ENCODE peak calls at places on chromosome 17, in four cellular contexts. One of them, this sample, is unnamed.

GRCh38 chr17:36149296-36149820 is 27.1 kb downstream of the TBC1D3B start:
- DNase-seq in H7: no peak
- DNase-seq in prostate gland: no peak
- DNase-seq in SJCRH30: no peak
- DNase-seq in this sample: no peak

GRCh38 chr17:67272312-67273050 is 27.5 kb upstream of the HELZ start:
- DNase-seq in H7: peak; percentile 76
- DNase-seq in prostate gland: no peak
- DNase-seq in SJCRH30: peak; percentile 89
- DNase-seq in this sample: peak; percentile 26

GRCh38 chr17:65595071-65595655 is 33.7 kb upstream of the AXIN2 start:
- DNase-seq in H7: peak; percentile 64
- DNase-seq in prostate gland: no peak
- DNase-seq in SJCRH30: no peak
- DNase-seq in this sample: no peak

GRCh38 chr17:56230660-56231059 is 77.4 kb downstream of the ANKFN1 start:
- DNase-seq in H7: no peak
- DNase-seq in prostate gland: no peak
- DNase-seq in SJCRH30: no peak
- DNase-seq in this sample: no peak

GRCh38 chr17:76462556-76463290 is 4.7 kb upstream of the AANAT start:
- DNase-seq in H7: no peak
- DNase-seq in prostate gland: no peak
- DNase-seq in SJCRH30: no peak
- DNase-seq in this sample: peak; percentile 52

GRCh38 chr17:37494401-37494831 is 4.7 kb downstream of the DUSP14 start:
- DNase-seq in H7: no peak
- DNase-seq in prostate gland: no peak
- DNase-seq in SJCRH30: no peak
- DNase-seq in this sample: no peak

GRCh38 chr17:10294162-10294561 is 78.6 kb downstream of the MYH13 start:
- DNase-seq in H7: no peak
- DNase-seq in prostate gland: no peak
- DNase-seq in SJCRH30: no peak
- DNase-seq in this sample: no peak

GRCh38 chr17:76382803-76383644 is 1.4 kb upstream of the SPHK1 start:
- DNase-seq in H7: peak; percentile 94
- DNase-seq in prostate gland: peak; percentile 69
- DNase-seq in SJCRH30: peak; percentile 63
- DNase-seq in this sample: peak; percentile 89

GRCh38 chr17:81335388-81336157 is 40.5 kb upstream of the SLC38A10 start:
- DNase-seq in H7: peak; percentile 79
- DNase-seq in prostate gland: no peak
- DNase-seq in SJCRH30: no peak
- DNase-seq in this sample: peak; percentile 76

GRCh38 chr17:80892900-80893603 is 98.6 kb upstream of the CHMP6 start:
- DNase-seq in H7: no peak
- DNase-seq in prostate gland: no peak
- DNase-seq in SJCRH30: peak; percentile 43
- DNase-seq in this sample: no peak

GRCh38 chr17:1422907-1423306 is 22.9 kb upstream of the YWHAE start:
- DNase-seq in H7: no peak
- DNase-seq in prostate gland: no peak
- DNase-seq in SJCRH30: peak; percentile 10
- DNase-seq in this sample: no peak

GRCh38 chr17:4329838-4330237 is 36.6 kb downstream of the UBE2G1 start:
- DNase-seq in H7: no peak
- DNase-seq in prostate gland: no peak
- DNase-seq in SJCRH30: no peak
- DNase-seq in this sample: no peak

GRCh38 chr17:72336026-72336803 is 215.4 kb downstream of the SOX9 start:
- DNase-seq in H7: peak; percentile 77
- DNase-seq in prostate gland: no peak
- DNase-seq in SJCRH30: no peak
- DNase-seq in this sample: peak; percentile 75

GRCh38 chr17:29116652-29117439 is 63.4 kb downstream of the MYO18A start:
- DNase-seq in H7: peak; percentile 93
- DNase-seq in prostate gland: peak; percentile 54
- DNase-seq in SJCRH30: peak; percentile 92
- DNase-seq in this sample: no peak

GRCh38 chr17:57086069-57086930 is 1.3 kb downstream of the AKAP1 start:
- DNase-seq in H7: peak; percentile 76
- DNase-seq in prostate gland: no peak
- DNase-seq in SJCRH30: no peak
- DNase-seq in this sample: peak; percentile 84

GRCh38 chr17:74223901-74224300 is 10.5 kb downstream of the TTYH2 start:
- DNase-seq in H7: no peak
- DNase-seq in prostate gland: no peak
- DNase-seq in SJCRH30: no peak
- DNase-seq in this sample: no peak

GRCh38 chr17:27463235-27463677 is 7.0 kb downstream of the KSR1 start:
- DNase-seq in H7: no peak
- DNase-seq in prostate gland: no peak
- DNase-seq in SJCRH30: no peak
- DNase-seq in this sample: no peak

GRCh38 chr17:38564869-38565268 is 40.9 kb downstream of the SRCIN1 start:
- DNase-seq in H7: peak; percentile 77
- DNase-seq in prostate gland: no peak
- DNase-seq in SJCRH30: no peak
- DNase-seq in this sample: no peak

GRCh38 chr17:38564254-38564605 is 41.5 kb downstream of the SRCIN1 start:
- DNase-seq in H7: no peak
- DNase-seq in prostate gland: no peak
- DNase-seq in SJCRH30: no peak
- DNase-seq in this sample: no peak

GRCh38 chr17:38562215-38562569 is 43.6 kb downstream of the SRCIN1 start:
- DNase-seq in H7: no peak
- DNase-seq in prostate gland: no peak
- DNase-seq in SJCRH30: no peak
- DNase-seq in this sample: no peak

GRCh38 chr17:38562903-38563302 is 42.8 kb downstream of the SRCIN1 start:
- DNase-seq in H7: peak; percentile 93
- DNase-seq in prostate gland: no peak
- DNase-seq in SJCRH30: no peak
- DNase-seq in this sample: no peak

DNA sequence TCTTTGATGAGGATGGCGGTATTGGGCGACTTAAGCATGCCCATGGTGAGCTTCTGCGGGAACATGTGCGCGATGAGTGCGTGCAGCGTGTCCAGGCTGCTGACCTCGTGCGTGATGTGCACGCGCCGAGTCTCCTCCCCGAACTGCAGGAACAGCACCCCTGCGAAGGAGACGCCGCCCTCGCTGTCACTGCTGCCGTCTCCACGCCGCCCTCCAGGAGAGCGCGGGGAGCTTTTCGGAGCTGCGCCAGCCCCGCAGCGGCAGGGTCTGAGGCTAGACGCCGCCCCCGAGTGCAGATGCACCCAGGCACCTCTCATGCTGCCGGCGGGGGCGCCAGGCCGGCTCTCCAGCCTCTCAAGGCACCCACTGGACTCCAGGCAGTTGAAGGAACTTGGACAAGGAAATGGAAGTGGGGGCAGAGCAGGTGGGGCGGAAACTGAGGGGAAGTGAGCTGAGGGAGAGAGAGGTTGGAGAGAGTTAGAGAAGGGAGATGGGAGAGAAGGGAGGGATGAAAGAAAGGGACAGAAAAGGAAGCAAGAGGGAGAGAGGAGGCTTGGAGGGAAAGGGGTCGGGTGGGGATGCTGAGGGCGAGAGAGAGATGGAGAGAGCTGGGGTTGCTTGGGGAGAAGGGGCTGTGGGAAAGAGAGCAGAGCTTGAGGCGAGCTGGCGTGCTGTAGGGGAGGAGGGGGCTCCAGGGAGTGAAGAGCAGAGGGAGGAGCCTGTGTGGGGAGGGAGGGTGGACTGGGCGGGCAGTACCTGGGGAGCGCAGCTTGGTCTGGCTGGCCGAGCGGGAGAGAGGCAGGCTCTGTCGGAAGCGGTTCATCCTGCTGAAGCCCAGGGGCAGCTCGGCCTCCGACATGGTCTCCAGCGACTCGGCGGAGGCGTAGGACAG is 42.1 kb downstream of the SRCIN1 start:
- DNase-seq in H7: peak; percentile 96
- DNase-seq in prostate gland: no peak
- DNase-seq in SJCRH30: no peak
- DNase-seq in this sample: no peak
- H3K4me3 ChIP-seq in H7: peak overlapping the region; percentile 52
- H3K4me3 ChIP-seq in prostate gland: no peak overlapping the region
- H3K4me3 ChIP-seq in SJCRH30: no peak overlapping the region
- H3K4me3 ChIP-seq in this sample: no peak overlapping the region

GRCh38 chr17:17810374-17811248 is 26.2 kb downstream of the SREBF1 start:
- DNase-seq in H7: peak; percentile 88
- DNase-seq in prostate gland: no peak
- DNase-seq in SJCRH30: no peak
- DNase-seq in this sample: no peak
- H3K4me3 ChIP-seq in H7: peak overlapping the region; percentile 54
- H3K4me3 ChIP-seq in prostate gland: no peak overlapping the region
- H3K4me3 ChIP-seq in SJCRH30: no peak overlapping the region
- H3K4me3 ChIP-seq in this sample: no peak overlapping the region

GRCh38 chr17:48553190-48553547 is 8.3 kb upstream of the HOXB2 start:
- DNase-seq in H7: no peak
- DNase-seq in prostate gland: no peak
- DNase-seq in SJCRH30: no peak
- DNase-seq in this sample: no peak

GRCh38 chr17:48550313-48551205 is 5.7 kb upstream of the HOXB2 start:
- DNase-seq in H7: peak; percentile 91
- DNase-seq in prostate gland: no peak
- DNase-seq in SJCRH30: no peak
- DNase-seq in this sample: no peak

GRCh38 chr17:48552453-48553189 is 7.7 kb upstream of the HOXB2 start:
- DNase-seq in H7: peak; percentile 84
- DNase-seq in prostate gland: no peak
- DNase-seq in SJCRH30: no peak
- DNase-seq in this sample: no peak

GRCh38 chr17:48551206-48551597 is 6.3 kb upstream of the HOXB2 start:
- DNase-seq in H7: no peak
- DNase-seq in prostate gland: no peak
- DNase-seq in SJCRH30: no peak
- DNase-seq in this sample: no peak

DNA sequence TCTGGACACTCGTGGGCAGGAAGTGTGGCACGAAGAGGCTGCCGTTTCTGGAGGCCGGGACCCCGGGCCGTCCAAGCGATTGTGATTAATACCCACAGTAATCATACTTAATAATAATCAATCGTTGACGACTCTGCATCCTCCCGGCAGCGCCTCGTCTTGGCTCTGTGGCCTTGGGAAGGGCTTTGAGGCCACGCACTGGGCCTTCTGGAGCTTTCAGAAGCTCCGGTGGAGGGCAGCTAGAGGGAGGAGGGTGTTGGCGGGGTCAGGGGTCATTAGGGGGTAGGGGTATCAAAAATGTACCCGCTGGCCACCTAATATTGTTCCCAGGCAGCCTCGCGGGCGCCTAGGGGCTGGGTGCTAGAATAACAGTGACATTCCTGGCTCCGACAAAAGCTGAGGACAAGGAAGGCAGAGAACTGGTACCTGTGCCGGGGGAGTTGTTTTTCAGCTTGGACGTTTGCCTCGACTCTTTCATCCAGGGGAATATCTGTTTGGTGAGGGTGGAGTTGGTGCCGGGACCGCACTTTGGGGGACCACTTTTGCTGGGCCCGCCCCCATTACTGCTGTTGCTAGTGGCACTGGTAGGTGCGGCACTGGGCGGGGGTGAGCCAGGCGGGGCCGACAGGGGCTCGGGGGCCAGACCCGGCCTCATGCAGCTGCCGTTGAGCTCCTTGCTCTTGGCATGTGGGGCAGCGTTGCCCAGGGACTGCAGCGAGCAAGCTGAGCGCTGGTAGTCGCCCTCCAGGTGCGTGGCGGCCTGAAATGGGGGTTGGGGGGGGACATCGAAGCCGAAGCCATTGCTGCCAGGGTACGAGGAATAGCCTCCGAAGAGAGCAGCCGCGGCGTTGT is 6.9 kb upstream of the HOXB2 start:
- DNase-seq in H7: peak; percentile 67
- DNase-seq in prostate gland: no peak
- DNase-seq in SJCRH30: no peak
- DNase-seq in this sample: no peak
- H3K4me3 ChIP-seq in H7: peak overlapping the region; percentile 9
- H3K4me3 ChIP-seq in prostate gland: no peak overlapping the region
- H3K4me3 ChIP-seq in SJCRH30: no peak overlapping the region
- H3K4me3 ChIP-seq in this sample: no peak overlapping the region

DNA sequence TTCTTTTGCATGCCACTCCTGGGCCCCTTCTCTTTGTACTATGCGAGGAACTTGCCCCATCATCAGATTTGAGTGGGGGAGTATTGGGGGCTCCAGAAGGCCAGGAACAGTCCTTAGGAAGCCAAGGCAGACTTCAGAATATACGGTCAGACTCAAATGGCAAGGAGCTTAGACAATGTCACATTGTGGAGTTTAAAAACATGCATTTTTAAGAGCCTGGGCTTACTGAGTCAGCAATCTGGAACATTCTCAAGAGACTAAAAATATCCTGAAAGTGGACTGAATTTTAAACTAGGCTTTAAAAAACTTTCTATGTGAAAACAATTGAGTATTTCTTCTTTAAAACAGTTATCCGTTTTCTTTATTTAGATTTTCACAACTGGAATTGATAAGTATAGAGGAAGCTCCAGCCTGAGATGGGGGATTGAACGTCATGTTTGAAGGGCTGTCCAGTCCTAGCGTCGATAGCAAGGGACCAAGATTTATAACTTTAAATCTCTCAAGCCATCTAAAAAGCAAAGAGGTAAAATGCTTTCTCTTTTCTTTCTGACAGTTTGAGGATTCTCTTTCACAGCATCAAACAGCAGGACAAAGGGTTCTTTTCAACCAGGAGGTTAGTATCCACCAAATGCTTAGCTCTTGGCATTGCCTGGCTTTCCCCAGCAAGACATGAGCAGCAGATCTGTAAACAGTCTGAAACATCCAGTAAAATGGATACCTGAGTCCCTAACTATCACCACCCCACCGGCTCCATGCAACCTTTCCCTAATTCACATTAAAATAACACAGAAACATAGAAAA is 45.8 kb upstream of the CDRT4 start:
- DNase-seq in H7: no peak
- DNase-seq in prostate gland: no peak
- DNase-seq in SJCRH30: peak; percentile 6
- DNase-seq in this sample: no peak
- H3K4me3 ChIP-seq in H7: no peak overlapping the region
- H3K4me3 ChIP-seq in prostate gland: no peak overlapping the region
- H3K4me3 ChIP-seq in SJCRH30: no peak overlapping the region
- H3K4me3 ChIP-seq in this sample: no peak overlapping the region

DNA sequence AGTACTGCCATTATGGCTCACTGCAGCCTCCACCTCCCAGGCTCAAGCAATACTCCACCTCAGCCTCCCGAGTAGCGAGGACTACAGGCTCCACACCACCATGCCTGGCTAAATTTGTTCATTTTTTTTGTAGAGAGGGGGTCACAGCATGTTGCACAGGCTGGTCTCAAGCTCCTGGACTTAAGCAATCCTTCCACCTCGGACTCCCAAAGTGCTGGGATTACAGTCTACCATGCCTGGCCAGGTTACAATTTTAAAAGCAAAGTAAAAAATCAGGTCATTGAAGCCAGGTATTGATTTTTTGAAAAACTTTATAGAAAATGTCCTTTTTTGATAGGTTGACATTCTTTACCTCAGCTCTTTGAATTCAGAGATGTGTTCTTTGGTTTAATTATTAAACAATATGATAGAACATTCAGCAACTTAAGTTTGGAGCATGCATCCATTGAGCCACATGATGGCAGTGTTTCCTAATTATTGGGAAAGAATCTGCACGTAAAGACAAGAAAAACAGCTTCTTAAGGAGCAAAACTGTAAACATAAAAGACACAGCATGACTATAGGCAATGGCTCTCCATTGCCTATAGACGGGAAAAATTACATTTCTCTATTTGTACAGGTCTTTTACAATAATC is 1.7 kb upstream of the SLC16A11 start:
- DNase-seq in H7: peak; percentile 60
- DNase-seq in prostate gland: peak; percentile 55
- DNase-seq in SJCRH30: peak; percentile 48
- DNase-seq in this sample: no peak
- H3K4me3 ChIP-seq in H7: no peak overlapping the region
- H3K4me3 ChIP-seq in prostate gland: no peak overlapping the region
- H3K4me3 ChIP-seq in SJCRH30: no peak overlapping the region
- H3K4me3 ChIP-seq in this sample: peak overlapping the region; percentile 25

This sample was measured in kidney.